ENCODE peak calls at places on chromosomes 2 and 18, in four cellular contexts. V, A, P and W are unnamed samples.

GRCh38 chr2:222300725-222301295 is 2.0 kb upstream of the PAX3 start:
- DNase-seq in A (no peak), P (no peak), V (no peak), W (no peak)

GRCh38 chr2:111984213-111984604 is 70.9 kb upstream of the TMEM87B start:
- DNase-seq in A (no peak), P (no peak), V (no peak), W (no peak)

GRCh38 chr2:41400057-41400665 is 647.7 kb upstream of the PKDCC start:
- DNase-seq in P (peak; percentile 17), A (no peak), V (no peak), W (no peak)

GRCh38 chr2:186991766-186992417 is 142.9 kb upstream of the ZSWIM2 start:
- DNase-seq in P (peak; percentile 12), A (no peak), V (no peak), W (no peak)

GRCh38 chr2:393711-394696 is 106.1 kb upstream of the ALKAL2 start:
- DNase-seq in A (no peak), V (peak; percentile 68), P (peak; percentile 21), W (peak; percentile 75)

GRCh38 chr18:67665266-67665665 is 148.7 kb upstream of the DSEL start:
- DNase-seq in A (no peak), V (no peak), P (no peak), W (no peak)

GRCh38 chr2:200350796-200351195 is 44.3 kb downstream of the SPATS2L start:
- DNase-seq in P (no peak), V (no peak), A (no peak), W (no peak)

GRCh38 chr2:236054661-236055060 is 113.5 kb downstream of the GBX2 start:
- DNase-seq in A (no peak), P (no peak), V (no peak), W (no peak)

GRCh38 chr2:1609040-1609439 is 135.3 kb downstream of the PXDN start:
- DNase-seq in V (no peak), A (no peak), P (no peak), W (no peak)

GRCh38 chr2:48613211-48613610 is 4.4 kb upstream of the GTF2A1L start:
- DNase-seq in A (no peak), V (no peak), P (no peak), W (no peak)

GRCh38 chr2:230697676-230698075 is 15.0 kb upstream of the CAB39 start:
- DNase-seq in A (no peak), P (no peak), V (no peak), W (no peak)

GRCh38 chr18:58180738-58181353 is 136.8 kb downstream of the NEDD4L start:
- DNase-seq in A (no peak), P (peak; percentile 45), V (peak; percentile 24), W (peak; percentile 36)